ENCODE peak calls at places on chromosomes 7 and 10, in four cellular contexts. One of them, this sample, is unnamed.
A peak's percentile ranks its signal among the peaks of the same experiment; 100 is the strongest.

GRCh38 chr10:110762109-110762848 is 109.4 kb upstream of the PDCD4 start:
- DNase-seq in right lobe of liver: no peak
- DNase-seq in testis: no peak
- DNase-seq in fibroblast of lung: no peak
- DNase-seq in this sample: no peak

GRCh38 chr10:71857934-71858890 is 7.2 kb upstream of the PSAP start:
- DNase-seq in right lobe of liver: peak; percentile 47
- DNase-seq in testis: no peak
- DNase-seq in fibroblast of lung: no peak
- DNase-seq in this sample: peak; percentile 69

GRCh38 chr10:3067045-3067858 is at the start of gene PFKP:
- DNase-seq in right lobe of liver: peak; percentile 55
- DNase-seq in testis: no peak
- DNase-seq in fibroblast of lung: no peak
- DNase-seq in this sample: peak; percentile 82

GRCh38 chr7:1902231-1902855 is 232.3 kb downstream of the ELFN1 start:
- DNase-seq in right lobe of liver: peak; percentile 10
- DNase-seq in testis: no peak
- DNase-seq in fibroblast of lung: no peak
- DNase-seq in this sample: no peak

GRCh38 chr7:36096460-36097095 is 56.5 kb upstream of the EEPD1 start:
- DNase-seq in right lobe of liver: no peak
- DNase-seq in testis: no peak
- DNase-seq in fibroblast of lung: no peak
- DNase-seq in this sample: no peak

GRCh38 chr7:121300685-121301084 is 28.1 kb upstream of the WNT16 start:
- DNase-seq in right lobe of liver: no peak
- DNase-seq in testis: no peak
- DNase-seq in fibroblast of lung: no peak
- DNase-seq in this sample: no peak

GRCh38 chr10:77970869-77971803 is 44.6 kb upstream of the DLG5 start:
- DNase-seq in right lobe of liver: peak; percentile 42
- DNase-seq in testis: peak; percentile 87
- DNase-seq in fibroblast of lung: peak; percentile 99
- DNase-seq in this sample: peak; percentile 92

GRCh38 chr10:50326757-50327701 is 75.7 kb upstream of the ASAH2 start:
- DNase-seq in right lobe of liver: no peak
- DNase-seq in testis: peak; percentile 46
- DNase-seq in fibroblast of lung: peak; percentile 94
- DNase-seq in this sample: peak; percentile 30

GRCh38 chr10:3263082-3263481 is 90.5 kb upstream of the PITRM1 start:
- DNase-seq in right lobe of liver: no peak
- DNase-seq in testis: no peak
- DNase-seq in fibroblast of lung: no peak
- DNase-seq in this sample: no peak

GRCh38 chr7:73436031-73436929 is 2.7 kb downstream of the FZD9 start:
- DNase-seq in right lobe of liver: peak; percentile 46
- DNase-seq in testis: no peak
- DNase-seq in fibroblast of lung: no peak
- DNase-seq in this sample: no peak

GRCh38 chr7:123570390-123571182 is 13.0 kb upstream of the NDUFA5 start:
- DNase-seq in right lobe of liver: no peak
- DNase-seq in testis: no peak
- DNase-seq in fibroblast of lung: peak; percentile 9
- DNase-seq in this sample: no peak

GRCh38 chr7:1703475-1704325 is 33.6 kb downstream of the ELFN1 start:
- DNase-seq in right lobe of liver: no peak
- DNase-seq in testis: no peak
- DNase-seq in fibroblast of lung: no peak
- DNase-seq in this sample: peak; percentile 45

GRCh38 chr7:32347244-32347828 is 142.8 kb downstream of the LSM5 start:
- DNase-seq in right lobe of liver: no peak
- DNase-seq in testis: peak; percentile 60
- DNase-seq in fibroblast of lung: peak; percentile 2
- DNase-seq in this sample: no peak

GRCh38 chr10:80530816-80531215 is 6.9 kb upstream of the SH2D4B start:
- DNase-seq in right lobe of liver: no peak
- DNase-seq in testis: no peak
- DNase-seq in fibroblast of lung: no peak
- DNase-seq in this sample: no peak

GRCh38 chr10:3426190-3426845 is 253.7 kb upstream of the PITRM1 start:
- DNase-seq in right lobe of liver: no peak
- DNase-seq in testis: no peak
- DNase-seq in fibroblast of lung: peak; percentile 89
- DNase-seq in this sample: no peak

GRCh38 chr7:13097508-13097907 is 410.1 kb downstream of the ARL4A start:
- DNase-seq in right lobe of liver: no peak
- DNase-seq in testis: no peak
- DNase-seq in fibroblast of lung: peak; percentile 72
- DNase-seq in this sample: no peak

GRCh38 chr10:127426746-127427145 is 122.4 kb upstream of the NPS start:
- DNase-seq in right lobe of liver: no peak
- DNase-seq in testis: no peak
- DNase-seq in fibroblast of lung: no peak
- DNase-seq in this sample: no peak

GRCh38 chr10:75717126-75717916 is 285.9 kb downstream of the LRMDA start:
- DNase-seq in right lobe of liver: no peak
- DNase-seq in testis: no peak
- DNase-seq in fibroblast of lung: peak; percentile 45
- DNase-seq in this sample: no peak

GRCh38 chr7:142860968-142861367 is 6.1 kb downstream of the EPHB6 start:
- DNase-seq in right lobe of liver: no peak
- DNase-seq in testis: no peak
- DNase-seq in fibroblast of lung: no peak
- DNase-seq in this sample: no peak

GRCh38 chr7:29332027-29332806 is 137.6 kb downstream of the CHN2 start:
- DNase-seq in right lobe of liver: peak; percentile 28
- DNase-seq in testis: no peak
- DNase-seq in fibroblast of lung: no peak
- DNase-seq in this sample: no peak

GRCh38 chr10:89367529-89367928 is 10.3 kb upstream of the IFIT1B start:
- DNase-seq in right lobe of liver: no peak
- DNase-seq in testis: no peak
- DNase-seq in fibroblast of lung: no peak
- DNase-seq in this sample: no peak

GRCh38 chr10:89364533-89364932 is 13.3 kb upstream of the IFIT1B start:
- DNase-seq in right lobe of liver: no peak
- DNase-seq in testis: no peak
- DNase-seq in fibroblast of lung: no peak
- DNase-seq in this sample: no peak

GRCh38 chr10:89371987-89372386 is 5.9 kb upstream of the IFIT1B start:
- DNase-seq in right lobe of liver: no peak
- DNase-seq in testis: no peak
- DNase-seq in fibroblast of lung: no peak
- DNase-seq in this sample: no peak

GRCh38 chr10:89373916-89374711 is 3.7 kb upstream of the IFIT1B start:
- DNase-seq in right lobe of liver: peak; percentile 73
- DNase-seq in testis: peak; percentile 95
- DNase-seq in fibroblast of lung: peak; percentile 99
- DNase-seq in this sample: peak; percentile 94

GRCh38 chr10:89369142-89370105 is 8.4 kb upstream of the IFIT1B start:
- DNase-seq in right lobe of liver: no peak
- DNase-seq in testis: no peak
- DNase-seq in fibroblast of lung: peak; percentile 75
- DNase-seq in this sample: no peak
- H3K27ac ChIP-seq in right lobe of liver: peak overlapping the region; percentile 73
- H3K27ac ChIP-seq in testis: no peak overlapping the region
- H3K27ac ChIP-seq in fibroblast of lung: no peak overlapping the region
- H3K27ac ChIP-seq in this sample: peak overlapping the region; percentile 42

GRCh38 chr10:125631806-125632205 is 51.2 kb downstream of the TEX36 start:
- DNase-seq in right lobe of liver: no peak
- DNase-seq in testis: no peak
- DNase-seq in fibroblast of lung: no peak
- DNase-seq in this sample: no peak

GRCh38 chr10:125629758-125630376 is 53.1 kb downstream of the TEX36 start:
- DNase-seq in right lobe of liver: no peak
- DNase-seq in testis: no peak
- DNase-seq in fibroblast of lung: peak; percentile 61
- DNase-seq in this sample: no peak

GRCh38 chr10:125637496-125637895 is 45.5 kb downstream of the TEX36 start:
- DNase-seq in right lobe of liver: no peak
- DNase-seq in testis: no peak
- DNase-seq in fibroblast of lung: no peak
- DNase-seq in this sample: no peak

GRCh38 chr10:125634606-125635005 is 48.4 kb downstream of the TEX36 start:
- DNase-seq in right lobe of liver: no peak
- DNase-seq in testis: no peak
- DNase-seq in fibroblast of lung: no peak
- DNase-seq in this sample: no peak

GRCh38 chr10:125633517-125633999 is 49.4 kb downstream of the TEX36 start:
- DNase-seq in right lobe of liver: no peak
- DNase-seq in testis: no peak
- DNase-seq in fibroblast of lung: no peak
- DNase-seq in this sample: no peak
- H3K27ac ChIP-seq in right lobe of liver: no peak overlapping the region
- H3K27ac ChIP-seq in testis: no peak overlapping the region
- H3K27ac ChIP-seq in fibroblast of lung: no peak overlapping the region
- H3K27ac ChIP-seq in this sample: no peak overlapping the region

DNA sequence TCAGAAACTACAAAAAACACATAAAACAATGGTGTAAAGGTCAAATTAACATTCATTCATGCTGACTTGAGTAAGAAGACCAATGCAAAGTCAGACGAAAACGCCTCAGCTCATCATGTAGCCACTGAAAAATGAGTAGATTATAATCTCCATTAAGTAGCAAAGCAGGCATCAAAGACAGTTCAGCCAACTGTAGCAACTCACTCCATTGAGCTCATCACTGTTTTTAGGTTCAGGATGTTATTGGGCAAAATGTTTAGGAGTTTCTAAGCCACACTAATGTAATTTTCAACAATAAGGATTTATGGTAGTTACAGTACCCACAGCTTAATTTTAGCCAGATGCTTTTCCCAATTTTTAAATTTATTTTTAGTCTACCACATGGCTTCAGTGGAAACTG is 178.6 kb downstream of the ELMO1 start:
- DNase-seq in right lobe of liver: no peak
- DNase-seq in testis: no peak
- DNase-seq in fibroblast of lung: no peak
- DNase-seq in this sample: no peak
- H3K27ac ChIP-seq in right lobe of liver: no peak overlapping the region
- H3K27ac ChIP-seq in testis: no peak overlapping the region
- H3K27ac ChIP-seq in fibroblast of lung: no peak overlapping the region
- H3K27ac ChIP-seq in this sample: no peak overlapping the region

DNA sequence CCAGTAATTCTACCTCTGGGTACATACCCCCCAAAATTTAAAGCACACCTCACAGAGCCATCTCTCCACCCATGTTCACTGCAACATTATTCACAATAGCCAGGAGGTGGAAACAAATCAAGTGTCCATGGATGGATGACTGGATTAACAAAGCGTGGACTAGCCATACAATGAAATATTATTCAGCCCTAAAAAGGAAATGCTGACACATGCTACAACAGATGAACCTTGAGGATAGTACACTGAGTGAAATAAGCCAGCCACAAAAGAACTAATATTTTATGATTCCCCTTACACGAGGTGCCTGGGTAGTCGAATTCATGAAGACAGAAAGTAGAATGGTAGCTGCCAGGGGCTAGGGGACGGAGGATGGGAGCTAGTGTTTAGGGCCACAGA is 31.1 kb upstream of the PTPRN2 start:
- DNase-seq in right lobe of liver: no peak
- DNase-seq in testis: no peak
- DNase-seq in fibroblast of lung: no peak
- DNase-seq in this sample: no peak
- H3K27ac ChIP-seq in right lobe of liver: no peak overlapping the region
- H3K27ac ChIP-seq in testis: no peak overlapping the region
- H3K27ac ChIP-seq in fibroblast of lung: no peak overlapping the region
- H3K27ac ChIP-seq in this sample: no peak overlapping the region

DNA sequence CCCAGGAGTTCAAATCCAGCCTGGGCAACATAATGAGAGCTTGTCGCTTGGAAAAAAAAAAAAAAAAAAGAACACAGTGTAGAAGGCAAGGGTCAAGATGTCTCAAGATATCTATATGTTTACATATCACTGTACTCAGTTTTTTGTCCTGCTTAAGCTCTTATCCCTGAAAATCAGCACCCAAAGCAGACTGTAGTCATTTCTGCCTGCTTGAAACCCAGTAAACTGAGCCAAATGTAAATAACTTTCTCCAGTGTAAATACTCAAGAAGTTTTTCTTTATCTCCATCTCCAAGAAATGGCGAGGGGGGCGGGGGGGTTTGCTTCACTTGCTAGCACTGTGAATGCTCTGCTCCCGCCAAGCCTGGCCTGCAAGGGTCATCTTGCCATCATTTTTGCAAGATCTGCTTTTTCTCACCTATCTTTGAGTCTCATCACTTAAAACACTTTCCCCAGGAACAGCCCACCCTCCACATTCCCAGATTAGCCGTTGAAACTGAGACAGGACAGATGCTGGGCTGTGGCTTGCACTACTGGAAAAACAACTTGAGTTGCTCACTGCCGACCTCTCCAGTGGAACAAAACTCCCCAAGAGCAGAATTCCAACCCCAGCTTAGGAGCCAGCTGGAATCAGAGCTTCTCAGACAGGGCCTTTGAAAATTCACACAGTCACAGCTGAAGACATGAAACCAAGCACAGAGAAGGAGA is 54.6 kb downstream of the AFAP1L2 start:
- DNase-seq in right lobe of liver: no peak
- DNase-seq in testis: peak; percentile 49
- DNase-seq in fibroblast of lung: no peak
- DNase-seq in this sample: no peak
- H3K27ac ChIP-seq in right lobe of liver: no peak overlapping the region
- H3K27ac ChIP-seq in testis: no peak overlapping the region
- H3K27ac ChIP-seq in fibroblast of lung: no peak overlapping the region
- H3K27ac ChIP-seq in this sample: no peak overlapping the region

DNA sequence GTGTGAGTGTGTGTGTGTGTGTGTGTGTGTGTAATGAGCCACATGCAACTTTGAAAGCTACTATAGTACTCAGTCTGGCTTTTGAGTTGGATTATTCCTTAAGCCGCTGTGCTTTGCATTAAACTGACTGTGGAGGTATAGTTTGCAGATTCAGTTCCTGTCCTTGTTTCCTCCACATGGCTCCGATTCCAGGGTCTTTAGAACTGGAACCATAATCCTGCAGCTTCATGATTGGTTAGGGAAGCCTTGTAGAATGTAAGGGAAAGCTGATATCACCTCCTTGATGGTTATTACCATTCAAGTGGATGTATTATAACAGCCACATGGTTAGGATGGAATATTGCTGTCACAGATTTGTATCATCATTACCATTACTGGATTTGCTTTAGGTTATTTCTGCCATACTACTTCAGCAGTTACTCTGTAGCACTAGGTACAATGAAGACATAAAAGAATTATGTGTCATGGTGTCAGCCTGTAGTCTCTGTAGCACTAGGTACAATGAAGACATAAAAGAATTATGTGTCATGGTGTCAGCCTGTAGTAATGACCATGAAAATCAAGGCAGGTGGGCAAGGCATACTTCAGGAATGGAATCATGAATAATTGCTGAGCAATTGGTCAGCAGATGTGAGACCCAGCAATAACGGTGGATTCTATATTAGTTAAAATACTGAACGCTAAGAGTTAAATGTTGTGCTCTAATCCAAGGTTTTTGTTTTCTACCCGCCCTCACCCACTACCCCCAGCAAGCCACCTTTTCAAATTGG is 275.1 kb upstream of the FZD1 start:
- DNase-seq in right lobe of liver: no peak
- DNase-seq in testis: no peak
- DNase-seq in fibroblast of lung: no peak
- DNase-seq in this sample: no peak
- H3K27ac ChIP-seq in right lobe of liver: no peak overlapping the region
- H3K27ac ChIP-seq in testis: no peak overlapping the region
- H3K27ac ChIP-seq in fibroblast of lung: no peak overlapping the region
- H3K27ac ChIP-seq in this sample: no peak overlapping the region

GRCh38 chr7:44216019-44216418 is 15.2 kb downstream of the YKT6 start:
- DNase-seq in right lobe of liver: no peak
- DNase-seq in testis: no peak
- DNase-seq in fibroblast of lung: no peak
- DNase-seq in this sample: no peak
- H3K27ac ChIP-seq in right lobe of liver: no peak overlapping the region
- H3K27ac ChIP-seq in testis: no peak overlapping the region
- H3K27ac ChIP-seq in fibroblast of lung: no peak overlapping the region
- H3K27ac ChIP-seq in this sample: no peak overlapping the region

This sample was measured in tibial artery.